ENCODE peak calls at places on chromosome 21, in four cellular contexts. Y is pancreas, E is neural progenitor cell, V is prostate gland. B is an unnamed sample. For H3K4me1, the result is how much of the 10 kb centered on the place peaks cover.

GRCh38 chr21:42988234-42988965 is 14.0 kb downstream of the PKNOX1 start:
- DNase-seq in Y (no peak), E (no peak), V (no peak), B (no peak)

GRCh38 chr21:31326478-31327247 is 17.4 kb downstream of the TIAM1 start:
- DNase-seq in Y (no peak), E (no peak), V (no peak), B (no peak)

GRCh38 chr21:29798840-29799239 is 141.0 kb downstream of the GRIK1 start:
- DNase-seq in Y (no peak), E (no peak), V (no peak), B (no peak)

GRCh38 chr21:32388306-32388705 is 4.5 kb downstream of the URB1 start:
- DNase-seq in Y (no peak), E (no peak), V (no peak), B (no peak)

GRCh38 chr21:39676054-39676771 is 63.5 kb downstream of the B3GALT5 start:
- DNase-seq in Y (no peak), E (peak), V (peak), B (no peak)

GRCh38 chr21:45923146-45923545 is 58.4 kb upstream of the COL6A1 start:
- DNase-seq in Y (peak), E (peak), V (peak), B (peak)

GRCh38 chr21:28674807-28675206 is 317.9 kb downstream of the LTN1 start:
- DNase-seq in Y (no peak), E (no peak), V (no peak), B (no peak)

GRCh38 chr21:43645414-43645891 is 13.8 kb downstream of the HSF2BP start:
- DNase-seq in Y (no peak), E (peak), V (peak), B (no peak)

GRCh38 chr21:44836666-44837471 is 19.0 kb upstream of the SUMO3 start:
- DNase-seq in Y (no peak), E (no peak), V (peak), B (no peak)

GRCh38 chr21:10425856-10426255 is 95.5 kb upstream of the TPTE start:
- DNase-seq in Y (no peak), E (no peak), V (no peak), B (no peak)

GRCh38 chr21:44972301-44972814 is 32.5 kb downstream of the SLX9 start:
- DNase-seq in Y (no peak), E (no peak), V (no peak), B (no peak)

GRCh38 chr21:14773777-14774345 is 227.7 kb upstream of the SAMSN1 start:
- DNase-seq in Y (peak), E (peak), V (no peak), B (peak)

GRCh38 chr21:44566403-44566802 is 7.1 kb upstream of the KRTAP10-4 start:
- DNase-seq in Y (no peak), E (no peak), V (no peak), B (no peak)

GRCh38 chr21:31132574-31133242 is 94.4 kb upstream of the KRTAP19-8 start:
- DNase-seq in Y (no peak), E (no peak), V (no peak), B (no peak)

GRCh38 chr21:15071012-15071411 is 6.2 kb upstream of the NRIP1 start:
- DNase-seq in Y (no peak), E (no peak), V (no peak), B (no peak)

GRCh38 chr21:29486306-29486705 is 187.6 kb downstream of the BACH1 start:
- DNase-seq in Y (no peak), E (no peak), V (no peak), B (no peak)

GRCh38 chr21:44085491-44086321 is 21.5 kb upstream of the PWP2 start:
- DNase-seq in Y (no peak), E (no peak), V (no peak), B (no peak)

GRCh38 chr21:39680216-39680615 is 64.8 kb upstream of the IGSF5 start:
- DNase-seq in Y (no peak), E (no peak), V (no peak), B (no peak)

GRCh38 chr21:45562965-45563364 is 20.7 kb upstream of the SLC19A1 start:
- DNase-seq in Y (no peak), E (no peak), V (no peak), B (peak)

GRCh38 chr21:46187251-46187650 is 3.0 kb upstream of the SPATC1L start:
- DNase-seq in Y (no peak), E (no peak), V (no peak), B (no peak)

GRCh38 chr21:46354046-46354445 is 30.1 kb downstream of the PCNT start:
- DNase-seq in Y (no peak), E (no peak), V (no peak), B (no peak)

GRCh38 chr21:24272527-24272938 is 1334.7 kb downstream of the MRPL39 start:
- DNase-seq in Y (no peak), E (no peak), V (no peak), B (no peak)

GRCh38 chr21:45819478-45820170 is 161.9 kb upstream of the COL6A1 start:
- DNase-seq in Y (no peak), E (no peak), V (no peak), B (no peak)

GRCh38 chr21:43880111-43880985 is 15.3 kb downstream of the AGPAT3 start:
- DNase-seq in Y (no peak), E (no peak), V (peak), B (peak)

GRCh38 chr21:22468893-22469292 is 1470.7 kb downstream of the NCAM2 start:
- DNase-seq in Y (no peak), E (no peak), V (no peak), B (no peak)

GRCh38 chr21:45136927-45137611 is 62.7 kb downstream of the ADARB1 start:
- DNase-seq in Y (peak), E (peak), V (peak), B (peak)

GRCh38 chr21:43923391-43923790 is 58.4 kb downstream of the AGPAT3 start:
- DNase-seq in Y (no peak), E (no peak), V (no peak), B (no peak)

GRCh38 chr21:44697811-44698734 is 1.1 kb downstream of the KRTAP10-12 start:
- DNase-seq in Y (no peak), E (peak), V (no peak), B (no peak)

GRCh38 chr21:44444286-44444931 is 10.9 kb upstream of the LRRC3 start:
- DNase-seq in Y (no peak), E (peak), V (no peak), B (peak)

GRCh38 chr21:14952916-14953315 is 111.9 kb downstream of the NRIP1 start:
- DNase-seq in Y (no peak), E (no peak), V (no peak), B (no peak)

GRCh38 chr21:22352088-22352487 is 1353.9 kb downstream of the NCAM2 start:
- DNase-seq in Y (no peak), E (no peak), V (no peak), B (no peak)

GRCh38 chr21:46426313-46427046 is 32.2 kb upstream of the DIP2A start:
- DNase-seq in Y (no peak), E (no peak), V (no peak), B (no peak)

GRCh38 chr21:39776589-39776988 is 31.6 kb downstream of the IGSF5 start:
- DNase-seq in Y (no peak), E (no peak), V (no peak), B (no peak)

GRCh38 chr21:32712043-32712442 is 15.8 kb downstream of the SYNJ1 start:
- DNase-seq in Y (no peak), E (no peak), V (no peak), B (no peak)

GRCh38 chr21:45499201-45499750 is 43.0 kb downstream of the SLC19A1 start:
- DNase-seq in Y (no peak), E (no peak), V (no peak), B (peak)

GRCh38 chr21:45765375-45765774 is 121.8 kb downstream of the PCBP3 start:
- DNase-seq in Y (no peak), E (no peak), V (no peak), B (no peak)

GRCh38 chr21:32881458-32881857 is 109.9 kb upstream of the PAXBP1 start:
- DNase-seq in Y (no peak), E (no peak), V (no peak), B (no peak)

GRCh38 chr21:44926364-44927101 is 5.8 kb upstream of the ITGB2 start:
- DNase-seq in Y (no peak), E (no peak), V (no peak), B (peak)

GRCh38 chr21:31161157-31161556 is 122.9 kb upstream of the KRTAP19-8 start:
- DNase-seq in Y (no peak), E (peak), V (no peak), B (no peak)

GRCh38 chr21:39681257-39681656 is 63.7 kb upstream of the IGSF5 start:
- DNase-seq in Y (no peak), E (no peak), V (no peak), B (no peak)

GRCh38 chr21:36706951-36707762 is 8.2 kb downstream of the SIM2 start:
- DNase-seq in Y (no peak), E (peak), V (no peak), B (no peak)

GRCh38 chr21:36706482-36706852 is 7.6 kb downstream of the SIM2 start:
- DNase-seq in Y (no peak), E (no peak), V (no peak), B (no peak)

GRCh38 chr21:36704958-36705678 is 6.2 kb downstream of the SIM2 start:
- DNase-seq in Y (no peak), E (peak), V (no peak), B (no peak)

GRCh38 chr21:36704281-36704957 is 5.5 kb downstream of the SIM2 start:
- DNase-seq in Y (no peak), E (peak), V (no peak), B (no peak)

GRCh38 chr21:36705679-36706481 is 7.0 kb downstream of the SIM2 start:
- DNase-seq in Y (no peak), E (peak), V (no peak), B (no peak)
- TF ChIP-seq CTCF in Y (no peak), E (peak), V (no peak), B (no peak)

GRCh38 chr21:25572895-25573310 is 34.4 kb downstream of the MRPL39 start:
- DNase-seq in Y (no peak), E (no peak), V (no peak), B (no peak)
- H3K4me1 ChIP-seq in Y (under half), E (under half), V (under half), B (under half)

DNA sequence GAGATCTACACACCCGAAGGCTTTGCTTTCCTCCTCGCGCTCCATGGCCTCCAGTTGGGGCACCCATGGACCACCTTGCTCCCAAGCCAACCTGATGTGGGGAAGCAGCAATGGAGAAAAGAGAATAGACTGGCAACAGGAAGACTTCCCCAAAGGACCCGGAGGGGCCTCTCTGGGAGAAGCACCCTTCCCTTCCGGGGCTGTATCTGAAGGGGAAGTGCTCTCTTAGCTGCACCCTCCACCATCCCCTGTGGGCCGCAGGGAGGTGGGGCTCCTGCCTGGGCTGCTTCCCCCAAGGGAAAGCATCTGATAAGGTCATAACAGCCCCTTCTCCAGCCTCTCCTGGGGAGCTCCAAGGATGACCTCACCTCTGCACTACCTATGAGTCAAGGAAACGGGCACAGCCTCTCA is 100.2 kb downstream of the RIPK4 start:
- DNase-seq in Y (no peak), E (no peak), V (no peak), B (no peak)
- H3K27ac ChIP-seq in Y (no peak), E (no peak), V (no peak), B (no peak)

GRCh38 chr21:16454371-16454770 is 724.6 kb downstream of the USP25 start:
- DNase-seq in Y (no peak), E (no peak), V (no peak), B (no peak)
- TF ChIP-seq CTCF in Y (no peak), E (peak), V (no peak), B (no peak)

GRCh38 chr21:38326429-38326828 is 69.6 kb downstream of the KCNJ15 start:
- DNase-seq in Y (no peak), E (no peak), V (no peak), B (no peak)

GRCh38 chr21:38323721-38324591 is 67.2 kb downstream of the KCNJ15 start:
- DNase-seq in Y (no peak), E (peak), V (peak), B (no peak)

GRCh38 chr21:38326899-38327298 is 70.1 kb downstream of the KCNJ15 start:
- DNase-seq in Y (no peak), E (no peak), V (no peak), B (no peak)

GRCh38 chr21:38325216-38325615 is 68.4 kb downstream of the KCNJ15 start:
- DNase-seq in Y (no peak), E (no peak), V (no peak), B (no peak)

DNA sequence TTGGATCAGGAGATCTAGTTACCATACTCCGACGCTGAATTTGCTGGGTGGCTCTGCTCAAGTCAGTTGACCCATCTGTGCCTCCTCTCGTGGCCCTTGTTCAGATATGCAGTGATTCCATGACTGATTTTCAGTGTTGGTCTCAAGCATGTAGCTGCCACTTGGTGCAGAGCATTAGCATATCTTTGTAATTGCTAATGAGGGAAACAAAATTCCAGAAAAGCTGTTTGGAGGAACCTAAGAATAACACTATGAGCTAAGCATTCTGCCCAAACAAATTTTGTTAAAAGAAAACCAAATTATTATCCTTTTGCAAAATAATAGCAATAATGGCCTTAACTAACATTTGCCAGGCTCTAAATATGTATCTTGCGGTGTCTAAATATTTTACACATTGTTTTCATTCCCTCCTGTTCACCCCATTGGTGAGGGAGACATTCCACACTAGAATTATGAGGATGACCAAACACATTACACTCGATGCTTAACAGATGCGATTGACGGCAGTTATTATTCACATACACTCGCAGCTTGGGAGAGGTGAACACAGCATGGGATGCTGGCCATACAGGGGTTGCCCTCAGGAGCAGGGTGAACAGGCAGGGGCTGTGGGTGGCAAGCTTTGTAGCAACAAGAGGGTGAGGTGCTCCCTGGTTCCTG is 69.1 kb downstream of the KCNJ15 start:
- DNase-seq in Y (no peak), E (no peak), V (no peak), B (no peak)
- H3K4me1 ChIP-seq in Y (under half), E (under half), V (under half), B (under half)

DNA sequence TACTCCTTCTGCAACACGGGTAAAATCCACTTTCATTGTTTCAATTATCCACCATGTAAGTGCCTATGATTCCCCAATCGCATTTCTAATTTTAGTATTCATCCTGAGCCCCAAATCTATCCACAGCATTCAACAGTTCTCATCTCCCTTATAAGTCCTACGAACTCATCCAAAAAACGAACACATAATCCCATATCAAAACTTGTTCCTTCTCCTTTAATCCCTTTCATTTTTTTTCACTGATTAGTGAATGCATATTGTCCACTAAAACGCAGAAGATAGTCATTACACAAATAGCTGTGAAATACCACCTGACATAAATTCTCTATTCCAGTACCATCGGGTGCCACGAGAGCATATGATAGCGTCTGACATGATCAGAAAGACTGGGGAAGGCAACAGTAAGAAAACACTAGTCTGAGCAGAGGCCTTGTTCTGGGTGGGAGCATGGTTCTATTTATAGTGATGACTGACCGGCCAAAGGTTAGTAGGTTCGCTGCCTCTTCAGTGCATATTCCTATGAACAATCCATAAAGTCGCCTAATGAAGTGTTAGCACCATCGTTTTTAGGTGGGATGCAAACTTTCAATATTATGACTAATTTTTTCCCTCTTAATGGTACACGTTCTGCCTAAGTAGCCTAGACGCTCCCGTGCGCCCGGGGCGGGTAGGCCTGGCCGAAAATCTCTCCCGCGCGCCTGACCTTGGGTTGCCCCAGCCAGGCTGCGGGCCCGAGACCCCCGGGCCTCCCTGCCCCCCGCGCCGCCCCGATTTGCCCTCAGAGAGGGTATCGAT is 648 bp downstream of the ATP5PF start:
- DNase-seq in Y (peak), E (no peak), V (no peak), B (no peak)
- H3K27ac ChIP-seq in Y (peak), E (peak), V (peak), B (peak)

GRCh38 chr21:34795152-34796141 is 126.7 kb downstream of the CLIC6 start:
- DNase-seq in Y (peak), E (no peak), V (peak), B (no peak)
- TF ChIP-seq CTCF in Y (no peak), E (no peak), V (peak), B (no peak)

DNA sequence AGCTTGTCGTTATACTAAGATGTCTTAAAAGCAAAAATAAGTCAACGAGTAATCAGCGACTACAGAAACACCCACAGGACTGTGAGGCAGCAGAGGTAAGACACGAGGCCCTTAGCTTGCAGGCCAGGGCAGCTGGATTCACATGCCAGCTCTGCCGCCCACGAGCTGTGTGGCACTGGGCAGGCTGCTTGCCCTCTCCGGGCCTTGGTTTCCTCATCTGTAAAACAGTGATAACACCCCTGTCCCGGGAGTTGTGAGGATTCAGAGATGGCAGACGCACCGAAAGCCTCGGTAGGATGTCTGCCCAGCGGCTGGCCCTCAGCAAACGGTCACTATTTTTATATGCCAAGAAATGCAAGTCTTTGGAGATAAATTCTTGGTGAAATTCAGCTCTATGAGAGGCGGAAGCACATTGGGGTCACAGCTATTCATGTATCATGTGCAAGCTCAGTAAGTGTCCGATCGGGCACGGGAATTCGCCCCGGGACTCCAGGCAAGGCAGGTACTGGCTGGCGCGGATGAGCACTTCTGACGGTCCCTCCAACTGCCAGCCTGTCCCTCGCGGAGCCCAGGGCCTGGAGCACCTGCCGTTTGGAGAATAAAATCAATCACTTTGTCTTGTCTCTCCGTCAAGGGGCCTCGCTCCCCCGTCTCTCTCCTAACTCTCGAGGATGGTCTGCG is 1.1 kb downstream of the C2CD2 start:
- DNase-seq in Y (no peak), E (peak), V (no peak), B (no peak)
- H3K4me1 ChIP-seq in Y (under half), E (under half), V (under half), B (under half)

GRCh38 chr21:36700961-36701911 is 2.3 kb downstream of the SIM2 start:
- DNase-seq in Y (no peak), E (peak), V (no peak), B (no peak)
- H3K27ac ChIP-seq in Y (no peak), E (no peak), V (peak), B (no peak)

B was measured in lower lobe of right lung.